ENCODE peak calls at places on chromosomes 11 and 22, in eight cellular contexts. E is mucosa of descending colon; F is choroid plexus epithelial cell; N is upper lobe of right lung; J is CD8-positive, alpha-beta T cell; C is omental fat pad; V is GM12878; Q is Calu3. U is an unnamed sample.

GRCh38 chr22:29343313-29343805 is 27.9 kb upstream of the RASL10A start:
- DNase-seq in E (no peak), F (peak), N (peak), J (no peak), C (no peak), V (no peak), Q (no peak), U (no peak)

GRCh38 chr11:65218446-65218845 is 36.7 kb downstream of the CAPN1 start:
- DNase-seq in E (no peak), F (no peak), N (no peak), J (no peak), C (no peak), V (no peak), Q (no peak), U (no peak)

GRCh38 chr11:46338636-46338987 is 8.7 kb upstream of the DGKZ start:
- DNase-seq in E (no peak), F (peak), N (no peak), J (no peak), C (no peak), V (no peak), Q (no peak), U (no peak)

GRCh38 chr11:58596621-58597020 is 17.8 kb downstream of the ZFP91 start:
- DNase-seq in E (no peak), F (no peak), N (no peak), J (no peak), C (no peak), V (no peak), Q (no peak), U (no peak)

GRCh38 chr22:17842386-17842785 is 68.1 kb upstream of the BID start:
- DNase-seq in E (peak), F (peak), N (no peak), J (peak), C (no peak), V (no peak), Q (no peak), U (peak)

GRCh38 chr11:65903715-65904114 is 3.5 kb upstream of the FOSL1 start:
- DNase-seq in E (no peak), F (no peak), N (no peak), J (no peak), C (no peak), V (no peak), Q (no peak), U (no peak)

GRCh38 chr11:77723024-77723423 is 85.4 kb upstream of the CLNS1A start:
- DNase-seq in E (no peak), F (no peak), N (no peak), J (no peak), C (no peak), V (no peak), Q (no peak), U (no peak)

GRCh38 chr11:76380161-76380976 is 563 bp downstream of the THAP12 start:
- DNase-seq in E (peak), F (peak), N (peak), J (peak), C (no peak), V (no peak), Q (peak), U (no peak)

GRCh38 chr22:49614966-49615965 is 212.4 kb downstream of the BRD1 start:
- DNase-seq in E (no peak), F (no peak), N (peak), J (no peak), C (no peak), V (no peak), Q (no peak), U (no peak)

GRCh38 chr22:26035523-26035922 is 133.7 kb upstream of the SEZ6L start:
- DNase-seq in E (no peak), F (no peak), N (no peak), J (no peak), C (no peak), V (no peak), Q (no peak), U (no peak)

GRCh38 chr11:29432719-29433325 is 584.0 kb downstream of the KCNA4 start:
- DNase-seq in E (no peak), F (peak), N (no peak), J (no peak), C (no peak), V (no peak), Q (peak), U (no peak)
- TF ChIP-seq CTCF in E (no peak), F (peak), N (peak), J (no peak), C (no peak), V (peak), Q (peak), U (peak)

DNA sequence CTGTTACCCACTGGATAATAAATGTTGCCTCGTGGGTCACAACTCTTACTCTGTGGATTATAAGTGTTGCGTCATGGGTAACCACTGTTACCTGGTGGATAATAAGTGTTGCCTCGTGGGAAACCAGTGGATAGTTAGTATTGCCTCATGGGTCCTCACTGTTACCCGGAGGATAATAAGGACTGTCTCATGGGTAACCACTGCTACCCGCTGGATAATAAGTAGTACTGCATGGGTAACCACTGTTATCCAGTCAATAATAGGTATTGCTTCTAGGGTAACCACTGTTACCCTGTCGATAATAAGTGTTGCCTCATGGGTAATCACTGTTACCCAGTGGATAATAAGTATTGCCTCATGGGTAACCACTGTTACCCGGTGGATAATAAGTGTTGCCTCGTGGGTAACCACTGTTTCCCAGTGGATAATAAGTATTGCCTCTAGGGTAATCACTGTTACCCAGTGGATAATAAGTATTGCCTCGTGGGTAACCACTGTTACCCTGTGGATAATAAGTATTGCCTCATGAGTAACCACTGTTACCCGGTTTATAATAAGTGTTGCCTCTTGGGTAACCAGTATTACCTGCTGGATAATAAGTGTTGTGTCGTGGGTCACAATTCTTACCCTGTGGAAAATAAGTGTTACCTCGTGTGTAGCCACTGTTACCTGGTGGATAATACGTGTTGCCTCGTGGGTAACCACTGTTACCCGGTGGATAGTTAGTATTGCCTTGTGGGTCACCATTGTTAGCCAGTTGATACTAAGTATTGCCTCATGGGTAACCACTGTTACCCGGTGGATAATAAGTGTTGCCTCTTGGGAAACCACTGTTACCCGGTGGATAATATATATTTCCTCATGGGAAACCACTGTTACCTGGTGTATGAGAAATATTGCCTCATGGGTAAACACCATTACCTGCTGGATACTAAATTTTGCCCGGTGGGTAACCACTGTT is 15.7 kb upstream of the NXPE4 start:
- DNase-seq in E (peak), F (peak), N (no peak), J (no peak), C (no peak), V (no peak), Q (no peak), U (no peak)
- TF ChIP-seq CTCF in E (no peak), F (peak), N (peak), J (no peak), C (no peak), V (no peak), Q (no peak), U (no peak)

DNA sequence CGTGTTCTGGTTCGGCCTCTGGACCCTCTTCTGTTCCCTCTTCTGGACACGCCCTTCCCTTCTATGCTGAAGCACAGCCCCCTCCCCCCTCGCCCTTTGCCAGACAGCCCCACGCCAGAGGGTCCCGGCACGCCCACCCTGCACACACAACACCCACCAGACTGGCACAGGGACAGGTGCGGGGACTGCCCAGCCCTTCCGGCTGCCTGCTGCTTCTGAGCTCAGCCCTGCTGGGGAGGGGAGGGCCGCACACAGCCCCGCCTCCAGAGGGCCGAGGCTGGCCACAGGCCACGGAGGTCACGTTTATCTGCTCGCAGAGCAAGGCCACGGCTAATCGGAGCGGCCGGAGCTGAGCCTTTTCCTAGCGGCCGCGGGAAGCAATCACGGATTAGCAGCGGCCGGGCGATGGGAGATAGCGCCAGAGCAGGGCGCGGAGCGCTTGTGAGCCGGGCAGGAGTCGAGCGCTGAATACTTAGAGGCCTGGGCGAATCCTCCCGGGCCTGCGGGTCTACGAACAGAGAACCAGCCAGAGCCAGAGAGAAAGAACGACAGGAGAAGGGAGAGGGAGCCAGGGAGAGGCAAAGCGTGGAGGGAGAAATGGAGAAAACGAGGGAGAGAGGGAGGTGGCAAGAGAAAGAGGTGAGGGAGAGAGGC is 21.5 kb downstream of the OTUB1 start:
- DNase-seq in E (peak), F (peak), N (peak), J (no peak), C (peak), V (no peak), Q (peak), U (no peak)
- TF ChIP-seq CTCF in E (no peak), F (peak), N (peak), J (no peak), C (no peak), V (no peak), Q (no peak), U (no peak)

GRCh38 chr22:19766506-19767426 is 6.2 kb downstream of the TBX1 start:
- DNase-seq in E (peak), F (no peak), N (peak), J (peak), C (no peak), V (no peak), Q (peak), U (no peak)
- TF ChIP-seq CTCF in E (no peak), F (peak), N (peak), J (peak), C (no peak), V (no peak), Q (peak), U (peak)

DNA sequence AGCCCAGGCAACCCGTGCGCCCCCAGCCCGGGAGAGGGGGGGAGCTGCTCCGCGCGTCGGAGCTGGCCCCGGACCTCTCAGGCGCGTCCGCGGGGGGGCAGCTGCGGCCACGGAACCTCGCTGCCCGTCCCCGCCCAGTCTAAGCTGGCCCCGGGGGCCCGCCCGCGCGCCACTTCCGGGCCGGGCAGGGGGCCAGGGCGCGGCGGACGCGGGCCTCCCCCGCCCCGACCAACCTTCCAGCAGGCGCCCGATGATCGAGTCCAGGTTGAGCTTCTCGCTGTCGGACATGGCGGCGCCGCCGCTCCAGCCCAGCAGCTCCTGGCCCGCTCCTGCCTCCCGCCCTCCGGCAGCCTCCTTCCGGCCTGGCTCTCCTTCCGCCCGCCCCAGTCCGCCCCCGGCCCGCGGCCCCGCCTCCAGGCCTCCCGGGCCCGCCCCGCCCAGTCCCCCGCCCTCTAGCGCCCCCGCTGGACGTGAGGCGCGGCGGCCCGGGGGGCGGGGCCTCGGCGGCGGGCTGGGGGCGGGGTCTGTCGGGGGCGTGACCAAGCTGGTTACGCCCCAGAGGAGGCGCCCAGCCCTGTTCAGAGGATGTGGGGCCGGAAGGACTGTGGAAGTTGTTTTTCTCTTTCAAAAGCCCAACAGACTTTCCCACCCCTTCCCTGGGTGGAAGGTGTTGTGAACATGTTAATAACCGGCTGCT is at the start of gene PPP1CA:
- DNase-seq in E (peak), F (peak), N (peak), J (peak), C (peak), V (no peak), Q (peak), U (peak)
- TF ChIP-seq CTCF in E (peak), F (peak), N (peak), J (peak), C (no peak), V (no peak), Q (peak), U (peak)

DNA sequence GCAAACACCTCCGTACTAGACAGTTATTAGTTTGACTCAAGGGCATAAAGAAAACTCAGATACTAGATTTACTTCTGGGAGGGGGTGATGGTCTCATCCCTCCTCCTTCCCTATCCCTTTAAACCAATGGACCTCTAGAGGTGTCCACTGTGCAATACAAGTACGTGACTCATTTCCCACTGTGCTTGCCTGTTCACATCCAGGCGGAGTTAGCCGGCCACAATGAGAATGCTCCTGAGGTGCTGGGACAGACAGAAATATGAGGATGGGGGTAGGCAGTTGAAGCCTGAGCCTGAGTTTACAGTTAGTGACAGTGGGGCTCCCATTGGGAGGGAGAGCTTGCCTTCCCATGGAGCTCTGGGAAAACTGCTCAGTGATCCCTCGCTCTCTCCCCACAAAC is 8.4 kb upstream of the PMM1 start:
- DNase-seq in E (no peak), F (peak), N (peak), J (no peak), C (no peak), V (no peak), Q (no peak), U (no peak)
- TF ChIP-seq CTCF in E (no peak), F (peak), N (no peak), J (no peak), C (no peak), V (no peak), Q (no peak), U (no peak)

DNA sequence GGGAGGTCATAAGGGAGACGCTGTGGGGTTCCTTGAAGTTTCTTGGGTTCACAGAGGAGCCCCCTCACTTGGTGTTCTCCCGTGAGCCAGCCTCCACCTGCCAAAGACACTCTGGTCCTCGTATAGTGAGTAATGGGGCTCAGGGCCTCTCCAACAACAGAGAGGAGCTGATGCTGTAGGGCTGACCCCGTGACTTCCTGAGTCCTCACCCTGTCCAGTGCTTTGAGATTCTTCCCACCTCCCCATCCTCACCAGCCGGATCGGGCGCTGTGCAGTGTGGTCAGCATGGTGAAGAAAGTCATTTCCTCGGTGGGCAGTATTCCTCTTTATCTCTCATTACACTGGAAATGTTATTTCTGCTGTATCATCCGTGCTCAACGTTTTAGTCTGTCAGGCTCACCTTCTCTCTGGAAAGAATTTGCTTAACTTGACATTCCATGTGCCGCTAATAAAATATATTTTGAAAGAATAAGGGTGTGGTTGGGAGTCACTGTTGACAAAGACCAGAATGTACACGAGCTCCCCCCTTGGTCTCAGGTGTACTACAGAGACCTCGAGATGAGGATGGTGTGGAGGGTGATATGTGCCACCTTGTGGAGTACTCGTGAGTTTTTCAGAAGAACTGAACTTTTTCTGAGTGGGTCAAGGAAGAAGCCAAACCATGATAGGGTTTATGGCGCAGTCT is 25.7 kb upstream of the SCGB1A1 start:
- DNase-seq in E (no peak), F (no peak), N (peak), J (peak), C (no peak), V (no peak), Q (peak), U (no peak)
- TF ChIP-seq CTCF in E (no peak), F (peak), N (peak), J (peak), C (no peak), V (peak), Q (no peak), U (peak)

GRCh38 chr11:129720994-129721393 is 94.7 kb upstream of the TMEM45B start:
- DNase-seq in E (no peak), F (no peak), N (no peak), J (no peak), C (no peak), V (no peak), Q (no peak), U (no peak)
- TF ChIP-seq CTCF in E (no peak), F (no peak), N (no peak), J (no peak), C (no peak), V (no peak), Q (no peak), U (no peak)

GRCh38 chr11:63997801-63998332 is 11.6 kb downstream of the OTUB1 start:
- DNase-seq in E (no peak), F (no peak), N (no peak), J (no peak), C (no peak), V (no peak), Q (no peak), U (no peak)

GRCh38 chr11:63997104-63997700 is 11.0 kb downstream of the OTUB1 start:
- DNase-seq in E (no peak), F (no peak), N (no peak), J (no peak), C (no peak), V (no peak), Q (no peak), U (no peak)

GRCh38 chr11:64000026-64000739 is 13.9 kb downstream of the OTUB1 start:
- DNase-seq in E (peak), F (peak), N (peak), J (peak), C (no peak), V (no peak), Q (no peak), U (peak)

GRCh38 chr11:63999349-64000025 is 13.2 kb downstream of the OTUB1 start:
- DNase-seq in E (peak), F (peak), N (no peak), J (peak), C (no peak), V (no peak), Q (no peak), U (no peak)

DNA sequence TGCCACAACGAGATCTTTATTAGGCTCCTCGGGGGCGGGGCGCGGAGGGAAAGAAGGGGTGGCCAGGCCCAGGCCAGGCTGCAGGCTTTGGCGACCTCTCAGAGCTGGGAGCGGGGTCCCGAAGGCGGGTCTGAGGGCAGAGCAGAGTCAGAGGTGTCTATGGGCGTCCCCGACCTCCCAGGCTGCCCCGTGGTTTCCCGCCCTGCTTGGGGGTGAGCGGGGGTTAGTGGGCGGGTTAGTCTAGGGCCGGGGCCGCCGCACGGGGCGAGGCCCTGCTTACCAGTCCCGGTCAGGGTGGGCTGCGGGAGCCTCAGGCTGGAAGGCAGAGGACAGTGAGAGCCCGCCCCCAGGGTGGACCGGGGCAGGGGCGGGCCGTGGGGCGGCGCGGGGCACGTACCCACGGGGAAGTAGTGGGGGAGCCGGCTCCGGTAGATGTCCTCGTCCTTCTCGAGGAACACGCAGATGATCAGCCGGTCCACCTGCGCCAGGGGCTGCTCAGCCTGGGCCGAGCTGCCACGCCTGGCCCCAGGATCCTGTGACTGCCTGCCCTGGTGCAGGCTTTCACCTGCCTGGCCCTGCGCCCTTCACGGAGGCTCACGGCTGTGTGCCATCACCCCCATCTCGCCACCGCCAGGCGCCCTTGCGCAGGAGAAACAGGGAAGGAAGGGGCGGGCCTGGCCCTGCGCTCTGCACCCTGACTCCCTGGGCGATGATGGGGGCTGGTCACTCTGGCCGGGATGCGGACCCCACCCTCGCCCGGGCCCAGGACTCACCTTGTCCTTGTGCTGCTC is 12.5 kb downstream of the OTUB1 start:
- DNase-seq in E (no peak), F (no peak), N (no peak), J (no peak), C (no peak), V (no peak), Q (no peak), U (no peak)
- TF ChIP-seq CTCF in E (no peak), F (no peak), N (no peak), J (no peak), C (no peak), V (no peak), Q (no peak), U (no peak)

DNA sequence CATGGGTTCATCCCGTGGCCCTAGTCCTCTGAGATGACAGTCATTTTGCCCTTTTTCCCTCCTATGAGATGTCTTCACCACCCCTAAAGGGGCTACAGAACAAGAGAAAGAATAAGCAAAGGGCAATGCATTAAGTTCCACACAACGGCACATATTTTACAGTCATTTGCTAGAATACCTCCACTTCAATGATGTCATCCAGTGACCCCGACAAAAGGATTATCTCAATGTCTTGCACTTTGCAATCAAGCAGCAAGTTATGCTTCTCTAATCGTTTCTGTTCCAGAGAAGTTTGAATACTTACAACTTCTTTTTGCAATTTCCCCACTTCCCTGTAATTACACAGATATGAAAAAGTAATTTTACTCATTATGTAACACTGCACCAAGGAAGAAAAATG is 49.9 kb downstream of the FAM118A start:
- DNase-seq in E (no peak), F (no peak), N (no peak), J (no peak), C (no peak), V (no peak), Q (no peak), U (no peak)
- TF ChIP-seq CTCF in E (no peak), F (no peak), N (no peak), J (no peak), C (no peak), V (no peak), Q (no peak), U (no peak)

U was measured in GM12864.